ENCODE peak calls at places on chromosome 5, in eight cellular contexts. A, J, G, L, P, R, O and W are unnamed samples.
A peak's percentile ranks its signal among the peaks of the same experiment; 100 is the strongest.

GRCh38 chr5:151264113-151264512 is 11.1 kb downstream of the GM2A start:
- DNase-seq in A (peak; percentile 17), J (no peak), G (no peak), L (no peak), P (no peak), R (no peak), O (no peak), W (peak; percentile 95)

GRCh38 chr5:123755587-123756324 is 243.8 kb downstream of the CSNK1G3 start:
- DNase-seq in A (peak; percentile 81), J (no peak), G (no peak), L (no peak), P (no peak), R (no peak), O (no peak), W (no peak)

GRCh38 chr5:173313311-173313710 is 14.9 kb downstream of the STC2 start:
- DNase-seq in A (no peak), J (no peak), G (no peak), L (no peak), P (no peak), R (no peak), O (no peak), W (no peak)

GRCh38 chr5:132476853-132477729 is 13.5 kb downstream of the IRF1 start:
- DNase-seq in A (no peak), J (no peak), G (no peak), L (no peak), P (no peak), R (no peak), O (no peak), W (no peak)

GRCh38 chr5:113678924-113679575 is 165.6 kb downstream of the YTHDC2 start:
- DNase-seq in A (peak; percentile 23), J (no peak), G (peak; percentile 13), L (peak; percentile 55), P (peak; percentile 52), R (peak; percentile 75), O (no peak), W (peak; percentile 76)

GRCh38 chr5:179178016-179178575 is 117.9 kb downstream of the ZNF354C start:
- DNase-seq in A (no peak), J (no peak), G (no peak), L (no peak), P (no peak), R (no peak), O (no peak), W (no peak)

GRCh38 chr5:171954721-171955120 is 51.7 kb downstream of the FBXW11 start:
- DNase-seq in A (peak; percentile 26), J (no peak), G (no peak), L (no peak), P (no peak), R (no peak), O (no peak), W (peak; percentile 65)

GRCh38 chr5:179253730-179254129 is 91.5 kb downstream of the ADAMTS2 start:
- DNase-seq in A (no peak), J (peak; percentile 10), G (no peak), L (no peak), P (peak; percentile 12), R (no peak), O (peak; percentile 1), W (no peak)

GRCh38 chr5:79971156-79971555 is 19.9 kb downstream of the MTX3 start:
- DNase-seq in A (peak; percentile 47), J (no peak), G (no peak), L (no peak), P (no peak), R (no peak), O (no peak), W (peak; percentile 62)

GRCh38 chr5:160643588-160643987 is 208.4 kb downstream of the ATP10B start:
- DNase-seq in A (no peak), J (no peak), G (no peak), L (no peak), P (no peak), R (no peak), O (no peak), W (no peak)

DNA sequence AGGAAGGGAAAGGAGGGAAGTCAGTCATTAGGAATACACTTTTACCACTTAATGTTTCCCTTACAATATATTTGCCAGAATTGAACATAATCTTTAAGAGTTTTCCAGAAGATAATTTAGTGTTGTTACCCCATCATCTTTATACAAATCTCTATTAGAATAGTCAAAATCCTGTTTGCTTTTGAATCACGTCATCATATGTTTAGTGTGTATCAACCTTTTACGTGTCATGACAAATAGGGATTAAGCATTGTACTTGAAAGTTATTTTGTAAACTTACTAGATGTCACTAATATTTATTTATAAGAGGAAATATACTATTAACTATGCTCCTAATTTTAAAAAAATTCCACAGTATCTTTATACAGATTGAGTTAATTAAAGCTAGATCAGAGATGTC is 1899.5 kb downstream of the MAT2B start:
- DNase-seq in A (no peak), J (no peak), G (no peak), L (no peak), P (no peak), R (no peak), O (no peak), W (no peak)
- H3K27ac ChIP-seq in A (no peak overlapping the region), J (no peak overlapping the region), G (no peak overlapping the region), L (no peak overlapping the region), P (no peak overlapping the region), R (no peak overlapping the region), O (no peak overlapping the region), W (no peak overlapping the region)

GRCh38 chr5:163529698-163530097 is 24.3 kb downstream of the MAT2B start:
- DNase-seq in A (no peak), J (peak; percentile 86), G (peak; percentile 63), L (no peak), P (no peak), R (no peak), O (no peak), W (no peak)

GRCh38 chr5:163533229-163533628 is 27.8 kb downstream of the MAT2B start:
- DNase-seq in A (no peak), J (no peak), G (no peak), L (no peak), P (no peak), R (no peak), O (no peak), W (no peak)

GRCh38 chr5:163532203-163532892 is 26.9 kb downstream of the MAT2B start:
- DNase-seq in A (no peak), J (no peak), G (no peak), L (no peak), P (no peak), R (no peak), O (no peak), W (no peak)

GRCh38 chr5:163534476-163535172 is 29.2 kb downstream of the MAT2B start:
- DNase-seq in A (no peak), J (no peak), G (peak; percentile 11), L (no peak), P (peak; percentile 65), R (no peak), O (no peak), W (no peak)

DNA sequence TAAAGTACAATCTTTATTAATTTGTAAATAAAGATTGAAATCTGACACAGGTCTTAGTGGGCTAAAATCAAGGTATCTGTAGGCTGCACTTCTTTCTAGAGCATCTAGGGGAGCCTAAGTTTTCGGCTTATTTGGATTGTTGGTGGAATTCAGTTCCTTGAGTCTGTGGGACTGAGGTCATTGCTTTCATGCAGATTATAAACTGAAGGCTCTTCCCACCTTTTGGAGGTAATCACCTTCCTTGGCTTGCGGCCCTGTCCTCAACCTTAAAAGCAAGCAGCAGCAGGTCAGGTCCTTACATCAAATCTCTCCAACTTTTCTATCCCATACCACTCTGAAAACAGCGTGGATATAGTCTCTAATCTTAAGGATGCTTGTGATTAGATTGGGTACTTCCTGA is 25.9 kb downstream of the MAT2B start:
- DNase-seq in A (no peak), J (no peak), G (no peak), L (no peak), P (no peak), R (no peak), O (no peak), W (no peak)
- TF ChIP-seq CTCF in A (no peak), J (no peak), G (no peak), L (no peak), P (peak; percentile 29), R (no peak), O (no peak), W (no peak)

DNA sequence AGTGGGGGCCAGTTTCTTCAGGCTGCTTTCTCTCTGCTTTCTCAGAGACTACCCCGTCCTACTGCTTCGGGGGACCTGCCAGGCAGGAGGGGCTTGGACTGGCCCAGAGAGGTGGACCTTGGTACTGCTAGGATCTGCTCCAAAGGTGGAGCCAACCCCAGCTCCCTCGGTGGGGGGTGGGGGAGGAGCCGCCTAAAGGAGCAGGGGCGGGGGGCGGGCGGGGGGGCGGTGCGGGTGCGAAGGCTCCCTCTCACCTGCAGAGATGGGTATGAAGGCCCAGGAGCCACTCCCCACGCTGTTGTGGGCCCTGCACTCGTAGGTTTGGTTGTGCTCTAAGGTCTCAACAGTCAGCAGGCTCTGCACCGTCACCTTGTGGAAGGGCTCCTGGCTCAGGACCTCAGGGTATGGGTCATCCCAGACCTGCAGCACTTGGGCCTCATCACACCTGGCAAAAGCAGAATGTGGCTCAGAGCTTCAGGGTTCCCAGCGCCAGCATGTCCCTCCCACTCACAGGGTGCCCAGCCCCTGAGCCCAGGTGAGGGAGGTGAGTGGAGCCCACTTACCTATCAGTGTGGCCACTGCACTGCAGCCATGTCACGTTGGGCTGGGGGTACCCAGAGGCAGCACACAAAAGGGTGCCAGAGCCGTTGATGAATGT is 16.6 kb downstream of the CSF1R start:
- DNase-seq in A (no peak), J (no peak), G (no peak), L (no peak), P (no peak), R (no peak), O (no peak), W (no peak)
- H3K27ac ChIP-seq in A (no peak overlapping the region), J (no peak overlapping the region), G (no peak overlapping the region), L (no peak overlapping the region), P (no peak overlapping the region), R (no peak overlapping the region), O (no peak overlapping the region), W (no peak overlapping the region)

GRCh38 chr5:53017383-53017782 is 28.2 kb downstream of the ITGA2 start:
- DNase-seq in A (no peak), J (no peak), G (no peak), L (no peak), P (no peak), R (no peak), O (no peak), W (no peak)

GRCh38 chr5:53023969-53024368 is 34.8 kb downstream of the ITGA2 start:
- DNase-seq in A (peak; percentile 61), J (no peak), G (no peak), L (no peak), P (no peak), R (no peak), O (no peak), W (peak; percentile 53)

GRCh38 chr5:53022889-53023511 is 33.8 kb downstream of the ITGA2 start:
- DNase-seq in A (no peak), J (no peak), G (no peak), L (no peak), P (no peak), R (no peak), O (no peak), W (no peak)

GRCh38 chr5:53017794-53018391 is 28.7 kb downstream of the ITGA2 start:
- DNase-seq in A (no peak), J (no peak), G (no peak), L (no peak), P (no peak), R (no peak), O (no peak), W (no peak)

DNA sequence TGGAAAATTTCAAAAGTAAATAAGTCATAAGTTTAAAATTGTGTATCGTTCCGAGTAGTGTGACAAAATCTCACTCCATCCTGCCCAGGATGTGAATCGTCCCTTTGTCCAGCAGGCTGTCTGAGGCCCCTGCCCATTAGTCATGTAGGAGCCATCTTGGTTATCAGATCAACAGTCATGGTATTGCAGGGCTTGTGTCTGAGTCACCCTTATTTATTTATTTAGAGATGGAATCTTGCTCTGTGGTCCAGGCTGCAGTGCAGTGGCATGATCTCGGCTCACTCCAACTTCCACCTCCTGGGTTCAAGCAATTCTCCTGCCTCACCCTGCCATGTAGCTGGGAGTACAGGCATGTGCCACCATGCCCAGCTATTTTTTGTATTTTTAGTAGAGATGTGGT is 30.2 kb downstream of the ITGA2 start:
- DNase-seq in A (peak; percentile 91), J (no peak), G (no peak), L (no peak), P (no peak), R (no peak), O (no peak), W (peak; percentile 45)
- TF ChIP-seq CTCF in A (peak; percentile 61), J (no peak), G (no peak), L (no peak), P (no peak), R (no peak), O (no peak), W (no peak)